ENCODE peak calls at places on chromosomes 2 and 18, in seven cellular contexts. One of them, this sample, is unnamed.
A peak's percentile ranks its signal among the peaks of the same experiment; 100 is the strongest.

GRCh38 chr2:172811027-172811426 is 75.4 kb downstream of the RAPGEF4 start:
- DNase-seq in heart right ventricle: no peak
- DNase-seq in mammary epithelial cell: no peak
- DNase-seq in naive thymus-derived CD4-positive, alpha-beta T cell: no peak
- DNase-seq in WERI-Rb-1: no peak
- DNase-seq in body of pancreas: no peak
- DNase-seq in adipocyte: no peak
- DNase-seq in this sample: no peak

GRCh38 chr2:17646096-17646554 is 105.6 kb downstream of the VSNL1 start:
- DNase-seq in heart right ventricle: peak; percentile 71
- DNase-seq in mammary epithelial cell: peak; percentile 84
- DNase-seq in naive thymus-derived CD4-positive, alpha-beta T cell: no peak
- DNase-seq in WERI-Rb-1: peak; percentile 40
- DNase-seq in body of pancreas: peak; percentile 69
- DNase-seq in adipocyte: peak; percentile 93
- DNase-seq in this sample: peak; percentile 83

GRCh38 chr2:235001237-235002133 is 49.7 kb downstream of the SH3BP4 start:
- DNase-seq in heart right ventricle: no peak
- DNase-seq in mammary epithelial cell: no peak
- DNase-seq in naive thymus-derived CD4-positive, alpha-beta T cell: no peak
- DNase-seq in WERI-Rb-1: no peak
- DNase-seq in body of pancreas: no peak
- DNase-seq in adipocyte: no peak
- DNase-seq in this sample: no peak

GRCh38 chr2:58195668-58196067 is 45.5 kb downstream of the FANCL start:
- DNase-seq in heart right ventricle: no peak
- DNase-seq in mammary epithelial cell: no peak
- DNase-seq in naive thymus-derived CD4-positive, alpha-beta T cell: no peak
- DNase-seq in WERI-Rb-1: no peak
- DNase-seq in body of pancreas: no peak
- DNase-seq in adipocyte: peak; percentile 76
- DNase-seq in this sample: no peak

GRCh38 chr18:7273301-7273911 is 42.5 kb downstream of the LRRC30 start:
- DNase-seq in heart right ventricle: peak; percentile 81
- DNase-seq in mammary epithelial cell: peak; percentile 2
- DNase-seq in naive thymus-derived CD4-positive, alpha-beta T cell: no peak
- DNase-seq in WERI-Rb-1: no peak
- DNase-seq in body of pancreas: peak; percentile 41
- DNase-seq in adipocyte: peak; percentile 13
- DNase-seq in this sample: peak; percentile 22

GRCh38 chr2:19955544-19956422 is 34.1 kb downstream of the WDR35 start:
- DNase-seq in heart right ventricle: peak; percentile 54
- DNase-seq in mammary epithelial cell: peak; percentile 49
- DNase-seq in naive thymus-derived CD4-positive, alpha-beta T cell: no peak
- DNase-seq in WERI-Rb-1: peak; percentile 85
- DNase-seq in body of pancreas: peak; percentile 59
- DNase-seq in adipocyte: peak; percentile 88
- DNase-seq in this sample: peak; percentile 77

GRCh38 chr2:17878222-17879136 is at the start of gene KCNS3:
- DNase-seq in heart right ventricle: peak; percentile 18
- DNase-seq in mammary epithelial cell: peak; percentile 43
- DNase-seq in naive thymus-derived CD4-positive, alpha-beta T cell: no peak
- DNase-seq in WERI-Rb-1: peak; percentile 63
- DNase-seq in body of pancreas: peak; percentile 51
- DNase-seq in adipocyte: peak; percentile 81
- DNase-seq in this sample: peak; percentile 68

GRCh38 chr2:67879586-67880290 is 183.1 kb downstream of the C1D start:
- DNase-seq in heart right ventricle: no peak
- DNase-seq in mammary epithelial cell: peak; percentile 81
- DNase-seq in naive thymus-derived CD4-positive, alpha-beta T cell: no peak
- DNase-seq in WERI-Rb-1: no peak
- DNase-seq in body of pancreas: no peak
- DNase-seq in adipocyte: peak; percentile 44
- DNase-seq in this sample: no peak

GRCh38 chr2:41597672-41598071 is 450.1 kb upstream of the PKDCC start:
- DNase-seq in heart right ventricle: no peak
- DNase-seq in mammary epithelial cell: no peak
- DNase-seq in naive thymus-derived CD4-positive, alpha-beta T cell: no peak
- DNase-seq in WERI-Rb-1: no peak
- DNase-seq in body of pancreas: no peak
- DNase-seq in adipocyte: no peak
- DNase-seq in this sample: no peak

GRCh38 chr2:203404996-203405395 is 76.8 kb downstream of the ABI2 start:
- DNase-seq in heart right ventricle: no peak
- DNase-seq in mammary epithelial cell: no peak
- DNase-seq in naive thymus-derived CD4-positive, alpha-beta T cell: no peak
- DNase-seq in WERI-Rb-1: no peak
- DNase-seq in body of pancreas: no peak
- DNase-seq in adipocyte: no peak
- DNase-seq in this sample: no peak

GRCh38 chr2:134539946-134540345 is 178.9 kb downstream of the TMEM163 start:
- DNase-seq in heart right ventricle: no peak
- DNase-seq in mammary epithelial cell: no peak
- DNase-seq in naive thymus-derived CD4-positive, alpha-beta T cell: no peak
- DNase-seq in WERI-Rb-1: no peak
- DNase-seq in body of pancreas: peak; percentile 18
- DNase-seq in adipocyte: no peak
- DNase-seq in this sample: no peak

GRCh38 chr18:63067939-63068338 is 251.6 kb downstream of the BCL2 start:
- DNase-seq in heart right ventricle: no peak
- DNase-seq in mammary epithelial cell: peak; percentile 49
- DNase-seq in naive thymus-derived CD4-positive, alpha-beta T cell: no peak
- DNase-seq in WERI-Rb-1: no peak
- DNase-seq in body of pancreas: no peak
- DNase-seq in adipocyte: no peak
- DNase-seq in this sample: no peak

GRCh38 chr2:209556354-209556961 is 132.6 kb downstream of the MAP2 start:
- DNase-seq in heart right ventricle: peak; percentile 17
- DNase-seq in mammary epithelial cell: peak; percentile 40
- DNase-seq in naive thymus-derived CD4-positive, alpha-beta T cell: no peak
- DNase-seq in WERI-Rb-1: peak; percentile 24
- DNase-seq in body of pancreas: peak; percentile 23
- DNase-seq in adipocyte: peak; percentile 76
- DNase-seq in this sample: peak; percentile 59

GRCh38 chr18:23053756-23054457 is 81.4 kb upstream of the CABLES1 start:
- DNase-seq in heart right ventricle: no peak
- DNase-seq in mammary epithelial cell: peak; percentile 49
- DNase-seq in naive thymus-derived CD4-positive, alpha-beta T cell: no peak
- DNase-seq in WERI-Rb-1: peak; percentile 74
- DNase-seq in body of pancreas: peak; percentile 13
- DNase-seq in adipocyte: no peak
- DNase-seq in this sample: peak; percentile 34

GRCh38 chr2:83054751-83055150 is 1404.3 kb downstream of the SUCLG1 start:
- DNase-seq in heart right ventricle: no peak
- DNase-seq in mammary epithelial cell: no peak
- DNase-seq in naive thymus-derived CD4-positive, alpha-beta T cell: no peak
- DNase-seq in WERI-Rb-1: no peak
- DNase-seq in body of pancreas: no peak
- DNase-seq in adipocyte: no peak
- DNase-seq in this sample: no peak

GRCh38 chr18:58927659-58928058 is 63.0 kb downstream of the ZNF532 start:
- DNase-seq in heart right ventricle: no peak
- DNase-seq in mammary epithelial cell: no peak
- DNase-seq in naive thymus-derived CD4-positive, alpha-beta T cell: no peak
- DNase-seq in WERI-Rb-1: no peak
- DNase-seq in body of pancreas: no peak
- DNase-seq in adipocyte: no peak
- DNase-seq in this sample: no peak

GRCh38 chr18:58013241-58014211 is 30.5 kb upstream of the NEDD4L start:
- DNase-seq in heart right ventricle: no peak
- DNase-seq in mammary epithelial cell: peak; percentile 66
- DNase-seq in naive thymus-derived CD4-positive, alpha-beta T cell: no peak
- DNase-seq in WERI-Rb-1: no peak
- DNase-seq in body of pancreas: no peak
- DNase-seq in adipocyte: no peak
- DNase-seq in this sample: no peak

GRCh38 chr2:64945973-64946736 is 43.0 kb upstream of the SLC1A4 start:
- DNase-seq in heart right ventricle: no peak
- DNase-seq in mammary epithelial cell: no peak
- DNase-seq in naive thymus-derived CD4-positive, alpha-beta T cell: peak; percentile 23
- DNase-seq in WERI-Rb-1: no peak
- DNase-seq in body of pancreas: no peak
- DNase-seq in adipocyte: no peak
- DNase-seq in this sample: no peak

GRCh38 chr2:18924905-18925691 is 335.7 kb upstream of the NT5C1B start:
- DNase-seq in heart right ventricle: no peak
- DNase-seq in mammary epithelial cell: peak; percentile 37
- DNase-seq in naive thymus-derived CD4-positive, alpha-beta T cell: no peak
- DNase-seq in WERI-Rb-1: no peak
- DNase-seq in body of pancreas: no peak
- DNase-seq in adipocyte: peak; percentile 86
- DNase-seq in this sample: no peak

GRCh38 chr2:206858972-206859739 is 80.2 kb upstream of the CPO start:
- DNase-seq in heart right ventricle: no peak
- DNase-seq in mammary epithelial cell: no peak
- DNase-seq in naive thymus-derived CD4-positive, alpha-beta T cell: no peak
- DNase-seq in WERI-Rb-1: no peak
- DNase-seq in body of pancreas: no peak
- DNase-seq in adipocyte: no peak
- DNase-seq in this sample: no peak

GRCh38 chr2:180882959-180883358 is 97.4 kb upstream of the UBE2E3 start:
- DNase-seq in heart right ventricle: no peak
- DNase-seq in mammary epithelial cell: no peak
- DNase-seq in naive thymus-derived CD4-positive, alpha-beta T cell: no peak
- DNase-seq in WERI-Rb-1: no peak
- DNase-seq in body of pancreas: no peak
- DNase-seq in adipocyte: no peak
- DNase-seq in this sample: no peak

GRCh38 chr2:222269132-222269531 is 29.7 kb downstream of the PAX3 start:
- DNase-seq in heart right ventricle: no peak
- DNase-seq in mammary epithelial cell: no peak
- DNase-seq in naive thymus-derived CD4-positive, alpha-beta T cell: no peak
- DNase-seq in WERI-Rb-1: no peak
- DNase-seq in body of pancreas: no peak
- DNase-seq in adipocyte: no peak
- DNase-seq in this sample: no peak

GRCh38 chr2:222268311-222268980 is 30.4 kb downstream of the PAX3 start:
- DNase-seq in heart right ventricle: no peak
- DNase-seq in mammary epithelial cell: no peak
- DNase-seq in naive thymus-derived CD4-positive, alpha-beta T cell: no peak
- DNase-seq in WERI-Rb-1: no peak
- DNase-seq in body of pancreas: no peak
- DNase-seq in adipocyte: peak; percentile 48
- DNase-seq in this sample: no peak

GRCh38 chr2:222272446-222273035 is 26.3 kb downstream of the PAX3 start:
- DNase-seq in heart right ventricle: no peak
- DNase-seq in mammary epithelial cell: no peak
- DNase-seq in naive thymus-derived CD4-positive, alpha-beta T cell: no peak
- DNase-seq in WERI-Rb-1: no peak
- DNase-seq in body of pancreas: no peak
- DNase-seq in adipocyte: peak; percentile 53
- DNase-seq in this sample: no peak

GRCh38 chr2:222271854-222272253 is 26.9 kb downstream of the PAX3 start:
- DNase-seq in heart right ventricle: no peak
- DNase-seq in mammary epithelial cell: no peak
- DNase-seq in naive thymus-derived CD4-positive, alpha-beta T cell: no peak
- DNase-seq in WERI-Rb-1: no peak
- DNase-seq in body of pancreas: no peak
- DNase-seq in adipocyte: no peak
- DNase-seq in this sample: no peak

GRCh38 chr2:222270436-222270835 is 28.4 kb downstream of the PAX3 start:
- DNase-seq in heart right ventricle: no peak
- DNase-seq in mammary epithelial cell: no peak
- DNase-seq in naive thymus-derived CD4-positive, alpha-beta T cell: no peak
- DNase-seq in WERI-Rb-1: no peak
- DNase-seq in body of pancreas: no peak
- DNase-seq in adipocyte: no peak
- DNase-seq in this sample: no peak
- H3K27me3 ChIP-seq in heart right ventricle: peaks cover 70% of the 10 kb centered on the region
- H3K27me3 ChIP-seq in mammary epithelial cell: peaks cover 3% of the 10 kb centered on the region
- H3K27me3 ChIP-seq in naive thymus-derived CD4-positive, alpha-beta T cell: no peaks in the 10 kb centered on the region
- H3K27me3 ChIP-seq in WERI-Rb-1: no peaks in the 10 kb centered on the region
- H3K27me3 ChIP-seq in body of pancreas: peaks cover 6% of the 10 kb centered on the region
- H3K27me3 ChIP-seq in adipocyte: peaks cover 19% of the 10 kb centered on the region
- H3K27me3 ChIP-seq in this sample: no peaks in the 10 kb centered on the region

DNA sequence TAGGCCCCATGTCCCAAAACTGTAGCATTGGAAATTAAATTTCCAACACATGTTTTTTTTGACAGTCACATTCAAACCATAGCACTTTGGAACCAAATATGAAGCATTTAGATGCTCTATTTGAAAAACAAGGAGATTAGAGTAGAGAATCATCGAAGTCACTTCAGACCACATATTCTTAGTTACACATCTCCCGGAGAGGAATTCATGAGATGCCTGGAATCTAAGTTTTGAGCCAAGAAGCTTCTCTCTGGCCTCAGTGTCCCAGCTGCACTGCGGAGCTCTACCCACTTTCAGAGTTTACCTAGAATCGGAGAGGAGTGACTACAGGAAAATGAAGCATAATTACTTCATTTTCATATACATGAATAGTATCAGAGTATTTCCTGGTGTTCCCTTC is 385.9 kb downstream of the TNS1 start:
- DNase-seq in heart right ventricle: no peak
- DNase-seq in mammary epithelial cell: no peak
- DNase-seq in naive thymus-derived CD4-positive, alpha-beta T cell: no peak
- DNase-seq in WERI-Rb-1: no peak
- DNase-seq in body of pancreas: no peak
- DNase-seq in adipocyte: peak; percentile 68
- DNase-seq in this sample: no peak
- H3K4me3 ChIP-seq in heart right ventricle: no peak overlapping the region
- H3K4me3 ChIP-seq in mammary epithelial cell: no peak overlapping the region
- H3K4me3 ChIP-seq in naive thymus-derived CD4-positive, alpha-beta T cell: no peak overlapping the region
- H3K4me3 ChIP-seq in WERI-Rb-1: no peak overlapping the region
- H3K4me3 ChIP-seq in body of pancreas: no peak overlapping the region
- H3K4me3 ChIP-seq in adipocyte: no peak overlapping the region
- H3K4me3 ChIP-seq in this sample: no peak overlapping the region

GRCh38 chr2:47052847-47053246 is 102.3 kb downstream of the STPG4 start:
- DNase-seq in heart right ventricle: no peak
- DNase-seq in mammary epithelial cell: no peak
- DNase-seq in naive thymus-derived CD4-positive, alpha-beta T cell: no peak
- DNase-seq in WERI-Rb-1: no peak
- DNase-seq in body of pancreas: no peak
- DNase-seq in adipocyte: no peak
- DNase-seq in this sample: no peak
- H3K36me3 ChIP-seq in heart right ventricle: no peaks in the 10 kb centered on the region
- H3K36me3 ChIP-seq in mammary epithelial cell: no peaks in the 10 kb centered on the region
- H3K36me3 ChIP-seq in naive thymus-derived CD4-positive, alpha-beta T cell: no peaks in the 10 kb centered on the region
- H3K36me3 ChIP-seq in WERI-Rb-1: no peaks in the 10 kb centered on the region
- H3K36me3 ChIP-seq in body of pancreas: peaks cover 4% of the 10 kb centered on the region
- H3K36me3 ChIP-seq in adipocyte: peaks cover 51% of the 10 kb centered on the region
- H3K36me3 ChIP-seq in this sample: no peaks in the 10 kb centered on the region

DNA sequence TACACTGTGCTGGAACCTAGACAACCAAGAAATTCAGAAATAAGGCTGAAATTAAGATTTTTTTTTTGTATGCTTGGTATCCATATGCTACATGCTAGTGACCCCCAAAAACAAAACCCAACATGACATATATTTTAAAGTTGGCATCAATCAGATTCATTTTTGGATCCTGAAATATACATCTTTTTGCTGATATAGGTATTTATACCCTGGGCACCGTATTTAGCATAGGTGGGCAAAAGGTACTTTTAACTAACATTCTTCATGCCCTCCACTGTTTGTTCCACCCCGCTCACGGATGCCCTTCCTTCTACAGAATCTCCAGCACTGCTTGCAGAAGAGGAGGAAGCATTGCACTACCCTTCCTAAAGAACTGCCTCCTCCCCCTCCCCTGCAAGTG is 52.6 kb downstream of the SPOPL start:
- DNase-seq in heart right ventricle: no peak
- DNase-seq in mammary epithelial cell: no peak
- DNase-seq in naive thymus-derived CD4-positive, alpha-beta T cell: no peak
- DNase-seq in WERI-Rb-1: no peak
- DNase-seq in body of pancreas: no peak
- DNase-seq in adipocyte: no peak
- DNase-seq in this sample: no peak
- H3K27me3 ChIP-seq in heart right ventricle: no peaks in the 10 kb centered on the region
- H3K27me3 ChIP-seq in mammary epithelial cell: no peaks in the 10 kb centered on the region
- H3K27me3 ChIP-seq in naive thymus-derived CD4-positive, alpha-beta T cell: no peaks in the 10 kb centered on the region
- H3K27me3 ChIP-seq in WERI-Rb-1: no peaks in the 10 kb centered on the region
- H3K27me3 ChIP-seq in body of pancreas: no peaks in the 10 kb centered on the region
- H3K27me3 ChIP-seq in adipocyte: no peaks in the 10 kb centered on the region
- H3K27me3 ChIP-seq in this sample: no peaks in the 10 kb centered on the region

GRCh38 chr2:153106802-153107477 is 371.6 kb downstream of the RPRM start:
- DNase-seq in heart right ventricle: no peak
- DNase-seq in mammary epithelial cell: no peak
- DNase-seq in naive thymus-derived CD4-positive, alpha-beta T cell: no peak
- DNase-seq in WERI-Rb-1: no peak
- DNase-seq in body of pancreas: no peak
- DNase-seq in adipocyte: no peak
- DNase-seq in this sample: no peak
- H3K4me3 ChIP-seq in heart right ventricle: no peak overlapping the region
- H3K4me3 ChIP-seq in mammary epithelial cell: no peak overlapping the region
- H3K4me3 ChIP-seq in naive thymus-derived CD4-positive, alpha-beta T cell: no peak overlapping the region
- H3K4me3 ChIP-seq in WERI-Rb-1: no peak overlapping the region
- H3K4me3 ChIP-seq in body of pancreas: no peak overlapping the region
- H3K4me3 ChIP-seq in adipocyte: peak overlapping the region; percentile 45
- H3K4me3 ChIP-seq in this sample: peak overlapping the region; percentile 25

This sample was measured in A673.